ENCODE peak calls at places on chromosome 3, in seven cellular contexts. D, V, F, W, O, G and E are unnamed samples.

GRCh38 chr3:178120367-178120766 is 415.9 kb upstream of the KCNMB2 start:
- DNase-seq in D (no peak), V (no peak), F (no peak), W (no peak), O (no peak), G (no peak), E (no peak)

GRCh38 chr3:107796786-107797185 is 274.0 kb downstream of the BBX start:
- DNase-seq in D (no peak), V (no peak), F (no peak), W (no peak), O (peak), G (peak), E (no peak)

GRCh38 chr3:12350151-12350813 is 61.4 kb downstream of the PPARG start:
- DNase-seq in D (no peak), V (no peak), F (peak), W (no peak), O (peak), G (peak), E (no peak)

GRCh38 chr3:167866321-167866720 is 130.8 kb downstream of the SERPINI1 start:
- DNase-seq in D (no peak), V (no peak), F (no peak), W (no peak), O (no peak), G (no peak), E (no peak)

GRCh38 chr3:190825389-190826016 is 37.0 kb downstream of the GMNC start:
- DNase-seq in D (no peak), V (no peak), F (no peak), W (no peak), O (no peak), G (no peak), E (no peak)

GRCh38 chr3:120161902-120162301 is 67.7 kb upstream of the GSK3B start:
- DNase-seq in D (no peak), V (no peak), F (no peak), W (no peak), O (peak), G (no peak), E (no peak)

GRCh38 chr3:71433631-71434030 is 149.9 kb downstream of the FOXP1 start:
- DNase-seq in D (no peak), V (no peak), F (no peak), W (no peak), O (no peak), G (no peak), E (no peak)

GRCh38 chr3:12875857-12876451 is 34.6 kb upstream of the RPL32 start:
- DNase-seq in D (peak), V (no peak), F (no peak), W (peak), O (no peak), G (peak), E (no peak)

GRCh38 chr3:177034850-177035475 is 162.3 kb downstream of the TBL1XR1 start:
- DNase-seq in D (no peak), V (no peak), F (no peak), W (no peak), O (no peak), G (no peak), E (no peak)

GRCh38 chr3:121592856-121593702 is at the start of gene FBXO40:
- DNase-seq in D (no peak), V (no peak), F (no peak), W (peak), O (no peak), G (no peak), E (no peak)

GRCh38 chr3:188523291-188523690 is 369.3 kb downstream of the LPP start:
- DNase-seq in D (no peak), V (no peak), F (no peak), W (no peak), O (no peak), G (no peak), E (no peak)

GRCh38 chr3:184332370-184333090 is 4.9 kb upstream of the FAM131A start:
- DNase-seq in D (no peak), V (peak), F (no peak), W (no peak), O (no peak), G (peak), E (no peak)

GRCh38 chr3:164060923-164061322 is 1017.4 kb downstream of the SI start:
- DNase-seq in D (no peak), V (no peak), F (no peak), W (no peak), O (no peak), G (no peak), E (no peak)

GRCh38 chr3:157713101-157713500 is 209.9 kb upstream of the VEPH1 start:
- DNase-seq in D (no peak), V (no peak), F (no peak), W (no peak), O (no peak), G (no peak), E (no peak)

GRCh38 chr3:36959821-36960220 is 15.0 kb upstream of the TRANK1 start:
- DNase-seq in D (no peak), V (no peak), F (no peak), W (no peak), O (no peak), G (no peak), E (no peak)

GRCh38 chr3:183377307-183377959 is 51.0 kb downstream of the MCF2L2 start:
- DNase-seq in D (no peak), V (no peak), F (no peak), W (no peak), O (no peak), G (no peak), E (no peak)

GRCh38 chr3:126493051-126493450 is 17.4 kb upstream of the ZXDC start:
- DNase-seq in D (no peak), V (no peak), F (no peak), W (no peak), O (no peak), G (no peak), E (peak)

GRCh38 chr3:117892991-117893390 is 1141.7 kb downstream of the IGSF11 start:
- DNase-seq in D (no peak), V (no peak), F (no peak), W (no peak), O (no peak), G (no peak), E (no peak)

GRCh38 chr3:189132125-189132744 is 39.5 kb upstream of the TPRG1 start:
- DNase-seq in D (no peak), V (no peak), F (peak), W (no peak), O (peak), G (peak), E (peak)

GRCh38 chr3:127589600-127590281 is 792 bp downstream of the TPRA1 start:
- DNase-seq in D (no peak), V (no peak), F (no peak), W (no peak), O (no peak), G (peak), E (peak)

GRCh38 chr3:177453087-177453844 is 256.0 kb upstream of the TBL1XR1 start:
- DNase-seq in D (no peak), V (no peak), F (no peak), W (no peak), O (no peak), G (no peak), E (no peak)

GRCh38 chr3:244041-244440 is 47.5 kb downstream of the CHL1 start:
- DNase-seq in D (no peak), V (no peak), F (no peak), W (no peak), O (no peak), G (no peak), E (no peak)

GRCh38 chr3:147934316-147935188 is 525.4 kb downstream of the ZIC1 start:
- DNase-seq in D (no peak), V (no peak), F (no peak), W (peak), O (no peak), G (peak), E (no peak)

GRCh38 chr3:179260949-179261765 is 10.2 kb upstream of the KCNMB3 start:
- DNase-seq in D (peak), V (no peak), F (peak), W (peak), O (peak), G (peak), E (peak)

GRCh38 chr3:183517656-183518055 is 37.9 kb downstream of the KLHL6 start:
- DNase-seq in D (no peak), V (no peak), F (no peak), W (no peak), O (no peak), G (no peak), E (no peak)

GRCh38 chr3:14126017-14126902 is 1.4 kb downstream of the TMEM43 start:
- DNase-seq in D (peak), V (no peak), F (no peak), W (no peak), O (peak), G (no peak), E (no peak)

GRCh38 chr3:155407971-155408370 is 114.5 kb upstream of the STRIT1 start:
- DNase-seq in D (no peak), V (no peak), F (no peak), W (no peak), O (no peak), G (no peak), E (no peak)

GRCh38 chr3:27575509-27575908 is 91.3 kb upstream of the SLC4A7 start:
- DNase-seq in D (no peak), V (no peak), F (no peak), W (no peak), O (peak), G (no peak), E (no peak)

GRCh38 chr3:48564022-48564421 is 441 bp upstream of the UCN2 start:
- DNase-seq in D (no peak), V (no peak), F (peak), W (no peak), O (peak), G (peak), E (no peak)

GRCh38 chr3:174949523-174949922 is 90.4 kb downstream of the NAALADL2 start:
- DNase-seq in D (no peak), V (no peak), F (no peak), W (no peak), O (no peak), G (peak), E (no peak)

GRCh38 chr3:155553800-155554199 is 191.1 kb downstream of the PLCH1 start:
- DNase-seq in D (no peak), V (no peak), F (no peak), W (no peak), O (peak), G (no peak), E (no peak)

GRCh38 chr3:112390783-112391641 is 58.1 kb downstream of the CD200 start:
- DNase-seq in D (no peak), V (no peak), F (no peak), W (peak), O (no peak), G (peak), E (no peak)

GRCh38 chr3:160904691-160905090 is 148.7 kb downstream of the PPM1L start:
- DNase-seq in D (no peak), V (no peak), F (no peak), W (no peak), O (no peak), G (no peak), E (no peak)

GRCh38 chr3:58691997-58692396 is 25.4 kb upstream of the FAM3D start:
- DNase-seq in D (no peak), V (no peak), F (no peak), W (peak), O (no peak), G (no peak), E (no peak)

GRCh38 chr3:55066406-55067128 is 138.7 kb upstream of the LRTM1 start:
- DNase-seq in D (no peak), V (no peak), F (no peak), W (no peak), O (no peak), G (no peak), E (no peak)
- TF ChIP-seq POLR2AphosphoS5 in D (no peak), V (no peak), F (peak), W (no peak), O (no peak), G (no peak), E (no peak)

GRCh38 chr3:72942427-72942826 is 54.2 kb upstream of the PPP4R2 start:
- DNase-seq in D (no peak), V (no peak), F (no peak), W (no peak), O (no peak), G (no peak), E (no peak)

DNA sequence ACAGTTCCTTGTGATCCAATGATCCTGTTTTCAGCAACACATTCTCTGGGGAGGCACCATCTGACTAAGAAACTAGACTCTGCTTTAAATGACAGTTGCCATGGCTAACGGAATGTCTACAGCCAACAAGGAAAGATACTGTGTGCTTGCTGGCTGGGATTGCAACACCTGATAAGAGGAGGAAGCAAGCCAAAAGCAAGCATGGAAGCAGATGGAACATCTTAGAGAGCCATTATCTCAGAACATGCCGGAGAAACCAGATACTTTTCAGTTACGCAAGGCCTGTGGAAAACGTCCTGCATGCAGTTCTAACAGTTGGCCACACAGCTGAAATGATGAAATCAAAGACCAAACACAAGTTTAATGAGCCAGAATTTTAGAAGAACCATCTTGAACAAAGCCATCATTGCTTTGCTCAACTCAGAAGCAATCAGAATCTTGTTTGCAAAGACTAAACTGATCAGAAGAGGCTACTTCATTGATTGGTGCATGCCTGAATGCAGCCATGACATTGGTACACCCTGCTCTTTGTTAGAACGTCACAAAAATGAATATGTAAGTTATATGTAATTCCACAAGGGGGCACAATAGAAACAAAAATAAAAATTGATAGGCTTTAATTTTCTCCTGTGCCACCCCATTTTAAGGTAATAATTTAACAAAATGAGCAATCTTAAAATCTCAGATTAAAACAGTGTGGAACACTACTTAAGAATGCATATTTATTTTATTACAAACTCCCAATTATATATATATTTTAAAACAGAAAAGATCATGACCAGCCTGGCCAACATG is 50.8 kb downstream of the GXYLT2 start:
- DNase-seq in D (peak), V (peak), F (peak), W (peak), O (peak), G (peak), E (no peak)
- TF ChIP-seq POLR2AphosphoS5 in D (no peak), V (no peak), F (peak), W (no peak), O (peak), G (no peak), E (no peak)

DNA sequence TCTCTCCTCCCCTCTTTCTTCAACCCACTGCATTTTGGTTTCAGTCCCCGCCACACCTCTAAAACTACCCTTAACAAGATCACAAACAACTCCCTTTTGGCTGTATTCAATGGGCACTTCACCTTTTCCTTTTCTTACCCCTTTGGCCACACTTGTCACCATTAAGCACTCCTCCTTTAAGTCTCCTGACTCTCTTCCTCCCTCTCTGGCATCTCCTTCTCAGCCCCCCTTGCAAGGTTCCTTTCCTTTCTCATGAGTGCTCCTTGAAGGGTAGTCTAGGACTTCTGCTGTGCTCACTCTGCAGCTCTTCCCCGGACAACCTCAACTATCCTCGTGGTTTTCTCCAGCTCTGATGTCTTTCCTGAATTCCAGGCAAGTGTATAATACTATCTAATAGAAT is 103.7 kb downstream of the RPL22L1 start:
- DNase-seq in D (no peak), V (no peak), F (no peak), W (no peak), O (no peak), G (no peak), E (no peak)
- TF ChIP-seq POLR2AphosphoS5 in D (no peak), V (no peak), F (no peak), W (no peak), O (no peak), G (no peak), E (no peak)

GRCh38 chr3:123723527-123724168 is 138.8 kb upstream of the HACD2 start:
- DNase-seq in D (peak), V (peak), F (peak), W (peak), O (peak), G (peak), E (no peak)
- TF ChIP-seq POLR2AphosphoS5 in D (no peak), V (no peak), F (peak), W (no peak), O (no peak), G (no peak), E (no peak)

GRCh38 chr3:19148768-19149091 is 420 bp downstream of the KCNH8 start:
- DNase-seq in D (no peak), V (no peak), F (no peak), W (no peak), O (no peak), G (no peak), E (no peak)
- TF ChIP-seq POLR2AphosphoS5 in D (no peak), V (no peak), F (no peak), W (no peak), O (no peak), G (no peak), E (no peak)

GRCh38 chr3:171802601-171802956 is 7.7 kb downstream of the PLD1 start:
- DNase-seq in D (no peak), V (no peak), F (no peak), W (no peak), O (no peak), G (no peak), E (no peak)
- TF ChIP-seq POLR2AphosphoS5 in D (no peak), V (no peak), F (no peak), W (no peak), O (no peak), G (no peak), E (no peak)

GRCh38 chr3:105154692-105155091 is 212.0 kb upstream of the ALCAM start:
- DNase-seq in D (no peak), V (no peak), F (no peak), W (no peak), O (no peak), G (no peak), E (no peak)
- TF ChIP-seq POLR2AphosphoS5 in D (no peak), V (no peak), F (no peak), W (no peak), O (no peak), G (no peak), E (no peak)

GRCh38 chr3:30692498-30693130 is 86.2 kb downstream of the TGFBR2 start:
- DNase-seq in D (no peak), V (no peak), F (no peak), W (no peak), O (no peak), G (no peak), E (no peak)
- TF ChIP-seq POLR2AphosphoS5 in D (no peak), V (no peak), F (no peak), W (no peak), O (no peak), G (no peak), E (no peak)

DNA sequence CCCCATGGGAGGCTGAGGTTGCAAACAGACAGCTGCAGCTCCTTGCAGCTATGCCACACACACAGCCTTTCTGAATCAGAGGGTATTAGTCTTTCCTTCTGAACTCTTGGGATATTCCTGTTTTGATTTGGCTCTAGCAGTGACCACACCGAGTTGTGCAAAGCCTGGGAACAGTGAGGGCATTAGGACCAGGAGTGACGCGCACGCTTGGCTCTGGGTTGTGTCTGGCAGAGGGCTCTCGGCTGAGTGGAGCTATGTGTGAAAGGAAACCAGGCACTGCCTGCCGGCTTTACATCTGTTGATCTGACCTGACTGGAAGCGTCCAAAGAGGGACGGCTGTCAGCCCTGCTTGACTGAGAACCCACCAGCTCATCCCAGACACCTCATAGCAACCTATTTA is at the start of gene GALNT15:
- DNase-seq in D (no peak), V (no peak), F (peak), W (no peak), O (no peak), G (peak), E (peak)
- TF ChIP-seq POLR2AphosphoS5 in D (no peak), V (no peak), F (peak), W (no peak), O (no peak), G (no peak), E (peak)